ENCODE peak calls at places on chromosome 17, in six cellular contexts. One of them, this sample, is unnamed.

GRCh38 chr17:73227944-73228343 is 33.7 kb downstream of the CPSF4L start:
- DNase-seq in H54: no peak
- DNase-seq in stimulated activated naive CD4-positive, alpha-beta T cell: no peak
- DNase-seq in stimulated activated CD4-positive, alpha-beta T cell treated with anti-CD3 and anti-CD28 coated beads, Interleukin-4, amount 100 ng/mL, for 4 hours: no peak
- DNase-seq in activated CD8-positive, alpha-beta T cell treated with anti-CD3 and anti-CD28 coated beads, Interleukin-2, amount 10 ng/mL, durations not matched to agents 7 days and 5 days: no peak
- DNase-seq in fibroblast of lung: no peak
- DNase-seq in this sample: no peak

GRCh38 chr17:57757735-57758134 is 12.6 kb upstream of the CCDC182 start:
- DNase-seq in H54: no peak
- DNase-seq in stimulated activated naive CD4-positive, alpha-beta T cell: no peak
- DNase-seq in stimulated activated CD4-positive, alpha-beta T cell treated with anti-CD3 and anti-CD28 coated beads, Interleukin-4, amount 100 ng/mL, for 4 hours: no peak
- DNase-seq in activated CD8-positive, alpha-beta T cell treated with anti-CD3 and anti-CD28 coated beads, Interleukin-2, amount 10 ng/mL, durations not matched to agents 7 days and 5 days: no peak
- DNase-seq in fibroblast of lung: no peak
- DNase-seq in this sample: no peak

GRCh38 chr17:2719861-2720260 is 8.3 kb upstream of the CLUH start:
- DNase-seq in H54: no peak
- DNase-seq in stimulated activated naive CD4-positive, alpha-beta T cell: no peak
- DNase-seq in stimulated activated CD4-positive, alpha-beta T cell treated with anti-CD3 and anti-CD28 coated beads, Interleukin-4, amount 100 ng/mL, for 4 hours: no peak
- DNase-seq in activated CD8-positive, alpha-beta T cell treated with anti-CD3 and anti-CD28 coated beads, Interleukin-2, amount 10 ng/mL, durations not matched to agents 7 days and 5 days: no peak
- DNase-seq in fibroblast of lung: no peak
- DNase-seq in this sample: no peak

GRCh38 chr17:33967608-33968349 is 287.3 kb upstream of the CCL2 start:
- DNase-seq in H54: no peak
- DNase-seq in stimulated activated naive CD4-positive, alpha-beta T cell: no peak
- DNase-seq in stimulated activated CD4-positive, alpha-beta T cell treated with anti-CD3 and anti-CD28 coated beads, Interleukin-4, amount 100 ng/mL, for 4 hours: no peak
- DNase-seq in activated CD8-positive, alpha-beta T cell treated with anti-CD3 and anti-CD28 coated beads, Interleukin-2, amount 10 ng/mL, durations not matched to agents 7 days and 5 days: peak
- DNase-seq in fibroblast of lung: no peak
- DNase-seq in this sample: no peak

GRCh38 chr17:34763727-34764665 is 184.6 kb downstream of the TMEM132E start:
- DNase-seq in H54: peak
- DNase-seq in stimulated activated naive CD4-positive, alpha-beta T cell: no peak
- DNase-seq in stimulated activated CD4-positive, alpha-beta T cell treated with anti-CD3 and anti-CD28 coated beads, Interleukin-4, amount 100 ng/mL, for 4 hours: no peak
- DNase-seq in activated CD8-positive, alpha-beta T cell treated with anti-CD3 and anti-CD28 coated beads, Interleukin-2, amount 10 ng/mL, durations not matched to agents 7 days and 5 days: no peak
- DNase-seq in fibroblast of lung: no peak
- DNase-seq in this sample: no peak

GRCh38 chr17:57369509-57369945 is 113.2 kb downstream of the MSI2 start:
- DNase-seq in H54: no peak
- DNase-seq in stimulated activated naive CD4-positive, alpha-beta T cell: no peak
- DNase-seq in stimulated activated CD4-positive, alpha-beta T cell treated with anti-CD3 and anti-CD28 coated beads, Interleukin-4, amount 100 ng/mL, for 4 hours: no peak
- DNase-seq in activated CD8-positive, alpha-beta T cell treated with anti-CD3 and anti-CD28 coated beads, Interleukin-2, amount 10 ng/mL, durations not matched to agents 7 days and 5 days: no peak
- DNase-seq in fibroblast of lung: peak
- DNase-seq in this sample: no peak

GRCh38 chr17:78885956-78886355 is 17.0 kb downstream of the CEP295NL start:
- DNase-seq in H54: no peak
- DNase-seq in stimulated activated naive CD4-positive, alpha-beta T cell: no peak
- DNase-seq in stimulated activated CD4-positive, alpha-beta T cell treated with anti-CD3 and anti-CD28 coated beads, Interleukin-4, amount 100 ng/mL, for 4 hours: no peak
- DNase-seq in activated CD8-positive, alpha-beta T cell treated with anti-CD3 and anti-CD28 coated beads, Interleukin-2, amount 10 ng/mL, durations not matched to agents 7 days and 5 days: no peak
- DNase-seq in fibroblast of lung: no peak
- DNase-seq in this sample: no peak

GRCh38 chr17:68835061-68835460 is 120.1 kb downstream of the ABCA8 start:
- DNase-seq in H54: no peak
- DNase-seq in stimulated activated naive CD4-positive, alpha-beta T cell: no peak
- DNase-seq in stimulated activated CD4-positive, alpha-beta T cell treated with anti-CD3 and anti-CD28 coated beads, Interleukin-4, amount 100 ng/mL, for 4 hours: no peak
- DNase-seq in activated CD8-positive, alpha-beta T cell treated with anti-CD3 and anti-CD28 coated beads, Interleukin-2, amount 10 ng/mL, durations not matched to agents 7 days and 5 days: no peak
- DNase-seq in fibroblast of lung: no peak
- DNase-seq in this sample: peak

GRCh38 chr17:58317421-58318064 is 11.1 kb downstream of the TSPOAP1 start:
- DNase-seq in H54: peak
- DNase-seq in stimulated activated naive CD4-positive, alpha-beta T cell: peak
- DNase-seq in stimulated activated CD4-positive, alpha-beta T cell treated with anti-CD3 and anti-CD28 coated beads, Interleukin-4, amount 100 ng/mL, for 4 hours: peak
- DNase-seq in activated CD8-positive, alpha-beta T cell treated with anti-CD3 and anti-CD28 coated beads, Interleukin-2, amount 10 ng/mL, durations not matched to agents 7 days and 5 days: peak
- DNase-seq in fibroblast of lung: peak
- DNase-seq in this sample: peak

GRCh38 chr17:38710985-38711384 is 5.9 kb downstream of the MLLT6 start:
- DNase-seq in H54: no peak
- DNase-seq in stimulated activated naive CD4-positive, alpha-beta T cell: no peak
- DNase-seq in stimulated activated CD4-positive, alpha-beta T cell treated with anti-CD3 and anti-CD28 coated beads, Interleukin-4, amount 100 ng/mL, for 4 hours: no peak
- DNase-seq in activated CD8-positive, alpha-beta T cell treated with anti-CD3 and anti-CD28 coated beads, Interleukin-2, amount 10 ng/mL, durations not matched to agents 7 days and 5 days: no peak
- DNase-seq in fibroblast of lung: no peak
- DNase-seq in this sample: no peak

GRCh38 chr17:78117027-78117981 is 11.3 kb downstream of the TMC6 start:
- DNase-seq in H54: no peak
- DNase-seq in stimulated activated naive CD4-positive, alpha-beta T cell: no peak
- DNase-seq in stimulated activated CD4-positive, alpha-beta T cell treated with anti-CD3 and anti-CD28 coated beads, Interleukin-4, amount 100 ng/mL, for 4 hours: no peak
- DNase-seq in activated CD8-positive, alpha-beta T cell treated with anti-CD3 and anti-CD28 coated beads, Interleukin-2, amount 10 ng/mL, durations not matched to agents 7 days and 5 days: no peak
- DNase-seq in fibroblast of lung: peak
- DNase-seq in this sample: no peak

GRCh38 chr17:48162305-48162934 is 54.9 kb downstream of the SNX11 start:
- DNase-seq in H54: no peak
- DNase-seq in stimulated activated naive CD4-positive, alpha-beta T cell: no peak
- DNase-seq in stimulated activated CD4-positive, alpha-beta T cell treated with anti-CD3 and anti-CD28 coated beads, Interleukin-4, amount 100 ng/mL, for 4 hours: no peak
- DNase-seq in activated CD8-positive, alpha-beta T cell treated with anti-CD3 and anti-CD28 coated beads, Interleukin-2, amount 10 ng/mL, durations not matched to agents 7 days and 5 days: no peak
- DNase-seq in fibroblast of lung: no peak
- DNase-seq in this sample: no peak

GRCh38 chr17:61695779-61696337 is 104.8 kb upstream of the NACA2 start:
- DNase-seq in H54: no peak
- DNase-seq in stimulated activated naive CD4-positive, alpha-beta T cell: no peak
- DNase-seq in stimulated activated CD4-positive, alpha-beta T cell treated with anti-CD3 and anti-CD28 coated beads, Interleukin-4, amount 100 ng/mL, for 4 hours: no peak
- DNase-seq in activated CD8-positive, alpha-beta T cell treated with anti-CD3 and anti-CD28 coated beads, Interleukin-2, amount 10 ng/mL, durations not matched to agents 7 days and 5 days: no peak
- DNase-seq in fibroblast of lung: no peak
- DNase-seq in this sample: no peak

GRCh38 chr17:43393944-43394482 is 4.8 kb upstream of the ARL4D start:
- DNase-seq in H54: peak
- DNase-seq in stimulated activated naive CD4-positive, alpha-beta T cell: peak
- DNase-seq in stimulated activated CD4-positive, alpha-beta T cell treated with anti-CD3 and anti-CD28 coated beads, Interleukin-4, amount 100 ng/mL, for 4 hours: peak
- DNase-seq in activated CD8-positive, alpha-beta T cell treated with anti-CD3 and anti-CD28 coated beads, Interleukin-2, amount 10 ng/mL, durations not matched to agents 7 days and 5 days: peak
- DNase-seq in fibroblast of lung: peak
- DNase-seq in this sample: peak

GRCh38 chr17:40433551-40434384 is 9.5 kb upstream of the IGFBP4 start:
- DNase-seq in H54: no peak
- DNase-seq in stimulated activated naive CD4-positive, alpha-beta T cell: no peak
- DNase-seq in stimulated activated CD4-positive, alpha-beta T cell treated with anti-CD3 and anti-CD28 coated beads, Interleukin-4, amount 100 ng/mL, for 4 hours: no peak
- DNase-seq in activated CD8-positive, alpha-beta T cell treated with anti-CD3 and anti-CD28 coated beads, Interleukin-2, amount 10 ng/mL, durations not matched to agents 7 days and 5 days: peak
- DNase-seq in fibroblast of lung: no peak
- DNase-seq in this sample: no peak

GRCh38 chr17:53142890-53143289 is 679.8 kb upstream of the KIF2B start:
- DNase-seq in H54: no peak
- DNase-seq in stimulated activated naive CD4-positive, alpha-beta T cell: no peak
- DNase-seq in stimulated activated CD4-positive, alpha-beta T cell treated with anti-CD3 and anti-CD28 coated beads, Interleukin-4, amount 100 ng/mL, for 4 hours: no peak
- DNase-seq in activated CD8-positive, alpha-beta T cell treated with anti-CD3 and anti-CD28 coated beads, Interleukin-2, amount 10 ng/mL, durations not matched to agents 7 days and 5 days: no peak
- DNase-seq in fibroblast of lung: no peak
- DNase-seq in this sample: no peak

GRCh38 chr17:55540414-55541091 is 29.3 kb upstream of the SMIM36 start:
- DNase-seq in H54: no peak
- DNase-seq in stimulated activated naive CD4-positive, alpha-beta T cell: no peak
- DNase-seq in stimulated activated CD4-positive, alpha-beta T cell treated with anti-CD3 and anti-CD28 coated beads, Interleukin-4, amount 100 ng/mL, for 4 hours: no peak
- DNase-seq in activated CD8-positive, alpha-beta T cell treated with anti-CD3 and anti-CD28 coated beads, Interleukin-2, amount 10 ng/mL, durations not matched to agents 7 days and 5 days: no peak
- DNase-seq in fibroblast of lung: peak
- DNase-seq in this sample: no peak

GRCh38 chr17:64326420-64327054 is 63.5 kb upstream of the TEX2 start:
- DNase-seq in H54: no peak
- DNase-seq in stimulated activated naive CD4-positive, alpha-beta T cell: no peak
- DNase-seq in stimulated activated CD4-positive, alpha-beta T cell treated with anti-CD3 and anti-CD28 coated beads, Interleukin-4, amount 100 ng/mL, for 4 hours: no peak
- DNase-seq in activated CD8-positive, alpha-beta T cell treated with anti-CD3 and anti-CD28 coated beads, Interleukin-2, amount 10 ng/mL, durations not matched to agents 7 days and 5 days: no peak
- DNase-seq in fibroblast of lung: peak
- DNase-seq in this sample: no peak

GRCh38 chr17:17236295-17237025 is 508 bp downstream of the FLCN start:
- DNase-seq in H54: no peak
- DNase-seq in stimulated activated naive CD4-positive, alpha-beta T cell: no peak
- DNase-seq in stimulated activated CD4-positive, alpha-beta T cell treated with anti-CD3 and anti-CD28 coated beads, Interleukin-4, amount 100 ng/mL, for 4 hours: no peak
- DNase-seq in activated CD8-positive, alpha-beta T cell treated with anti-CD3 and anti-CD28 coated beads, Interleukin-2, amount 10 ng/mL, durations not matched to agents 7 days and 5 days: peak
- DNase-seq in fibroblast of lung: peak
- DNase-seq in this sample: peak

GRCh38 chr17:82298538-82299421 is 18.6 kb downstream of the CD7 start:
- DNase-seq in H54: no peak
- DNase-seq in stimulated activated naive CD4-positive, alpha-beta T cell: peak
- DNase-seq in stimulated activated CD4-positive, alpha-beta T cell treated with anti-CD3 and anti-CD28 coated beads, Interleukin-4, amount 100 ng/mL, for 4 hours: no peak
- DNase-seq in activated CD8-positive, alpha-beta T cell treated with anti-CD3 and anti-CD28 coated beads, Interleukin-2, amount 10 ng/mL, durations not matched to agents 7 days and 5 days: no peak
- DNase-seq in fibroblast of lung: no peak
- DNase-seq in this sample: no peak